ENCODE peak calls at places on chromosomes 16 and 17, in eight cellular contexts. L is IMR-90, N is neural progenitor cell, C is psoas muscle, A is heart left ventricle, D is breast epithelium, X is SJCRH30, E is testis. U is an unnamed sample.

GRCh38 chr16:67027046-67027445 is 1.9 kb upstream of the CBFB start:
- DNase-seq in L (no peak), N (no peak), C (no peak), A (no peak), D (no peak), X (no peak), E (peak), U (no peak)

GRCh38 chr16:79599256-79599836 is 1.2 kb downstream of the MAF start:
- DNase-seq in L (no peak), N (peak), C (peak), A (peak), D (no peak), X (peak), E (no peak), U (no peak)

GRCh38 chr17:28783161-28783560 is 39.4 kb downstream of the TRAF4 start:
- DNase-seq in L (no peak), N (no peak), C (no peak), A (no peak), D (no peak), X (no peak), E (no peak), U (no peak)

GRCh38 chr16:24367186-24367585 is 111.1 kb downstream of the CACNG3 start:
- DNase-seq in L (no peak), N (no peak), C (no peak), A (no peak), D (no peak), X (peak), E (no peak), U (peak)

GRCh38 chr16:68350951-68351350 is 40.1 kb downstream of the PRMT7 start:
- DNase-seq in L (no peak), N (no peak), C (no peak), A (no peak), D (no peak), X (no peak), E (no peak), U (no peak)

GRCh38 chr16:54927125-54928015 is 3.3 kb upstream of the IRX5 start:
- DNase-seq in L (no peak), N (no peak), C (no peak), A (no peak), D (no peak), X (peak), E (no peak), U (no peak)

GRCh38 chr16:59697746-59698145 is 963.6 kb upstream of the GOT2 start:
- DNase-seq in L (peak), N (no peak), C (no peak), A (no peak), D (no peak), X (peak), E (no peak), U (no peak)

GRCh38 chr16:61862756-61863155 is 173.5 kb downstream of the CDH8 start:
- DNase-seq in L (no peak), N (no peak), C (no peak), A (no peak), D (no peak), X (no peak), E (no peak), U (no peak)

GRCh38 chr16:69773255-69773947 is 11.3 kb downstream of the WWP2 start:
- DNase-seq in L (no peak), N (no peak), C (no peak), A (no peak), D (no peak), X (no peak), E (no peak), U (no peak)

GRCh38 chr17:55661359-55661758 is 61.3 kb downstream of the TMEM100 start:
- DNase-seq in L (no peak), N (no peak), C (no peak), A (no peak), D (no peak), X (no peak), E (no peak), U (peak)

GRCh38 chr17:9802294-9802693 is 10.9 kb upstream of the DHRS7C start:
- DNase-seq in L (no peak), N (no peak), C (no peak), A (peak), D (no peak), X (no peak), E (no peak), U (no peak)

GRCh38 chr16:3065742-3066439 is 451 bp downstream of the IL32 start:
- DNase-seq in L (no peak), N (no peak), C (no peak), A (no peak), D (no peak), X (peak), E (no peak), U (no peak)

DNA sequence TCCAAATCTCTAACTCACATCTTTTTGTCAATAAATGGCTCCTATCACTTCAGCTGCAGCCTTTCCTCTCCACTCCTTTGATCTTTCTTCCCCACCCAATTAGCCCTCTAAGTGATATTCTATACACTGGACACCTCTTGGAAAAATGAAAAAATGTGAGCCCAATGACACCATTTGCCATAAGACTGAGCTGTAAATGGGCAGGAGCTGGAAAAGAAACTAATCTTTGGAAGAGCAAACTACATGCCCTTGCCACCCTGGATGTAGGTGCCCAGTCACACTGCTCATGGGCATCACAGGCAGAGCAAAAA is 80.0 kb downstream of the SMG6 start:
- DNase-seq in L (no peak), N (no peak), C (no peak), A (no peak), D (no peak), X (no peak), E (no peak), U (no peak)
- H3K27ac ChIP-seq in L (no peak), N (no peak), C (peak), A (peak), D (no peak), X (peak), E (no peak), U (no peak)

GRCh38 chr16:65771707-65772106 is 594.8 kb upstream of the CDH5 start:
- DNase-seq in L (no peak), N (no peak), C (no peak), A (no peak), D (no peak), X (no peak), E (no peak), U (no peak)

GRCh38 chr16:65767125-65767524 is 599.4 kb upstream of the CDH5 start:
- DNase-seq in L (no peak), N (peak), C (no peak), A (no peak), D (no peak), X (peak), E (no peak), U (no peak)

GRCh38 chr16:65769776-65770438 is 596.6 kb upstream of the CDH5 start:
- DNase-seq in L (peak), N (no peak), C (no peak), A (no peak), D (no peak), X (no peak), E (no peak), U (no peak)

GRCh38 chr16:65770752-65771151 is 595.7 kb upstream of the CDH5 start:
- DNase-seq in L (no peak), N (no peak), C (no peak), A (no peak), D (no peak), X (no peak), E (no peak), U (no peak)

GRCh38 chr16:65769055-65769465 is 597.4 kb upstream of the CDH5 start:
- DNase-seq in L (peak), N (no peak), C (no peak), A (no peak), D (no peak), X (no peak), E (peak), U (peak)
- H3K27ac ChIP-seq in L (peak), N (no peak), C (no peak), A (no peak), D (no peak), X (no peak), E (no peak), U (no peak)

GRCh38 chr16:84174396-84174795 is 12.5 kb downstream of the TAF1C start:
- DNase-seq in L (no peak), N (no peak), C (no peak), A (no peak), D (no peak), X (no peak), E (no peak), U (no peak)

GRCh38 chr16:84178146-84178765 is 8.6 kb downstream of the TAF1C start:
- DNase-seq in L (no peak), N (no peak), C (no peak), A (no peak), D (no peak), X (no peak), E (no peak), U (no peak)

GRCh38 chr16:84177740-84178070 is 9.2 kb downstream of the TAF1C start:
- DNase-seq in L (peak), N (no peak), C (no peak), A (no peak), D (no peak), X (no peak), E (peak), U (no peak)

GRCh38 chr16:84175351-84176081 is 11.3 kb downstream of the TAF1C start:
- DNase-seq in L (peak), N (peak), C (peak), A (peak), D (peak), X (peak), E (peak), U (peak)

GRCh38 chr16:84176192-84177053 is 10.4 kb downstream of the TAF1C start:
- DNase-seq in L (no peak), N (no peak), C (no peak), A (no peak), D (no peak), X (no peak), E (no peak), U (no peak)
- H3K27ac ChIP-seq in L (peak), N (no peak), C (peak), A (peak), D (peak), X (no peak), E (peak), U (no peak)

GRCh38 chr17:3656353-3656752 is 12.0 kb downstream of the TAX1BP3 start:
- DNase-seq in L (no peak), N (no peak), C (no peak), A (no peak), D (no peak), X (no peak), E (no peak), U (no peak)
- H3K27ac ChIP-seq in L (no peak), N (no peak), C (no peak), A (no peak), D (no peak), X (no peak), E (no peak), U (no peak)

GRCh38 chr16:19604911-19605310 is 49.4 kb downstream of the VPS35L start:
- DNase-seq in L (no peak), N (no peak), C (no peak), A (no peak), D (no peak), X (no peak), E (no peak), U (no peak)
- H3K27ac ChIP-seq in L (no peak), N (no peak), C (peak), A (no peak), D (no peak), X (no peak), E (no peak), U (no peak)

GRCh38 chr16:82650804-82651203 is 24.0 kb downstream of the CDH13 start:
- DNase-seq in L (no peak), N (no peak), C (no peak), A (no peak), D (no peak), X (no peak), E (no peak), U (no peak)

GRCh38 chr16:82649766-82650165 is 23.0 kb downstream of the CDH13 start:
- DNase-seq in L (peak), N (no peak), C (no peak), A (no peak), D (no peak), X (no peak), E (no peak), U (no peak)

GRCh38 chr16:82653550-82654511 is 27.1 kb downstream of the CDH13 start:
- DNase-seq in L (peak), N (no peak), C (no peak), A (no peak), D (no peak), X (peak), E (no peak), U (peak)

GRCh38 chr16:82652826-82653225 is 26.1 kb downstream of the CDH13 start:
- DNase-seq in L (no peak), N (no peak), C (no peak), A (no peak), D (no peak), X (no peak), E (no peak), U (no peak)

GRCh38 chr16:82651921-82652601 is 25.3 kb downstream of the CDH13 start:
- DNase-seq in L (no peak), N (no peak), C (no peak), A (no peak), D (no peak), X (no peak), E (no peak), U (no peak)
- H3K27ac ChIP-seq in L (peak), N (no peak), C (peak), A (no peak), D (no peak), X (no peak), E (no peak), U (no peak)

DNA sequence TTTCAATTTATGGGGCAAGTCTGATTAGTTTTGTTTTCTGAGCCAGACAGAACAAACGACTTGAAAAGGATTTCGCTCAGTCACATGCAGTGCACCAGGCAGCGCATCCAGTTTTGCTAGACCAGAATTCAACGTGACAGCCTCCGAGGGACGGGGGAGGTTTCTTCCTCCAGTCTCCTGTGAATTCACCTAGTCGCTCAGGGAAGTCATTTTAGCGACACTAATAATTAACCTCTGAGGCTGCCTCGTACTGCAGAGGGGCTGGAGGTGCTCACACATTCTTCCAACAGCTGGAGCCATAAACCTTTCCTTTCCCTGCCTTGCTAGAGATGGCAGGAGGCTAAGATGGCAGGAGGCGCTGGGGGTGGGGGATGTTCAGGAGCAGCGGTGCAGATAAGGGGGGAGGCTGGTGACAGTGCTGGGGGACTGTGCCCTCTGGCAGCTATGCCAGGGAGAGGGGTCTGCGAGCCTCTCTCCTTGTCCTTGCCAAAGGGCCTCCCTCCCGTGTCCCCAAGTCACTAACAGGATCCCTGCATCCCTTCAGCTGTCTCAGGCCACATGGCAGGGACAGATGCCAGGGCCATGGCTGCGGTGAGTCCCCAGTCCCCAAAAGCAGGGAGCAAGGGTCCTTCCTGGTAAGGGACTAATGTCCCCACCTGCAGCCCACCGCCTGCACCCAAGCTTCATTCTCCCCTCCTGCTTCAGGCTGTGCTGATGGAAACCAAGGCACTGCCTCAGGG is 24.1 kb downstream of the MXRA7 start:
- DNase-seq in L (no peak), N (no peak), C (no peak), A (peak), D (no peak), X (no peak), E (no peak), U (no peak)
- H3K27ac ChIP-seq in L (peak), N (no peak), C (peak), A (peak), D (peak), X (no peak), E (peak), U (no peak)

DNA sequence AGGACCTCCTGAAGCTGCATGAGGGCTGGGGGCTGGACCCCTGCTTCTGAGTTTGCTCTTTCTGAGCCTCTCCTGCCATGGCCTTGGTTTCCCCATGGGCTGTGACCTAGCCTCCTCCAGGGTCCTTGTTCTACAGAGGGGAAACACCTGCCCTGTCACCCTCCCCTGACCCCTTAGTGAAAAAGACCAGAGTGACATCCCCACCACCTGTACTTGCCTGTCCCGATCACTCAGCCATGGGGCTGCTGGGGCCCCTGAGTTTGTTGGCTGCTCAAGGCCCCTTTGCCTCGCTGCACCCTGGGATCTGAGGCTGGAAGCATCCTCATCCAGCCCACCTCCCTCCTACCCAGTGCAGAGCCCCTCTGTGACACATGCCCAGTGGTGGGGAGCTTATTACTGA is 800 bp downstream of the NOD2 start:
- DNase-seq in L (no peak), N (no peak), C (no peak), A (no peak), D (no peak), X (no peak), E (no peak), U (no peak)
- H3K27ac ChIP-seq in L (no peak), N (no peak), C (no peak), A (no peak), D (no peak), X (no peak), E (no peak), U (no peak)

DNA sequence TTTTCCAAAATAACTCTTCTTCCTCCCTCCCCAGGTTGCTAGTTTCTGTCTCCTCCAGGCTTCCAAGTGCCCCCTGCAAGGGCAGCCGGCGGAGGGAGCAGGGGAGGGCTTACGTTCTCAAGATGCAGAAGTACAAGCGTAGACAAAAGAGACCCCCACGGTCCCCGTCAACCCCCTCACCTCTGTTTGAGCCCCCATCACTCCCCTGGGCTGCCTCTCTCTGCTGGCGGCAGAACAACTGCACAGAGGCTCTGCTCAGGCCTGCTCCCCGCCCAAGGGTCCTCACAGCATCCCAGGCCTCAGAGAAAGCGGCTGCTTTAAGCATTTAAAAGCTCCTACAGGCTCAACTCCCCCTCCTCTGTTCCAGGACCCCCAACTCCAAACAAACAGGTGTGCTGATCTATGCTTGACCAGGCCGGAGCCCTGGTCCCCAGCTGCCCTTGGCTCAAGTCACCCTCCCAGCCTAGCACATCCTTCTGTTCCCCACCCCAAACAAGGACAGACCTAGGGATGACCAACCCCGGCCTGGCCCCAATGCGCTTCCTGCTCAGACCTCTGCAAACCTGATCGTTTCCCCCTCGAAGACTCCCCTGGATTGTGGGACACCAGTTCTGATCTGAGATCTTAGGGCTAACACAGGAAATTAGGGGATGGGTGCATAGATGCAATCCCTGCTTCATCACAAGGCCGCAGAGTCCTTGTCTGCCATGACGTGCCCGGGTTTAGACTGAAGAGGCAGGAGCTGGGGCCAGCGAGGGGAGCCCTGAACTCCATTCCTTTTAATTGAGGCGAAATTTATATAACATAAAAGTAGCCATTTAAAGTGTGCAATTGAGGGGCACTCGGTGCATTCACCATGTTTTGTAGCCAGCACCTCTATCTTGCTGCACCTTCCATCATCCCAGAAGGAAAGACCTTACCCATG is 17.2 kb upstream of the RBFOX3 start:
- DNase-seq in L (no peak), N (no peak), C (no peak), A (no peak), D (peak), X (no peak), E (peak), U (no peak)
- H3K27ac ChIP-seq in L (no peak), N (no peak), C (no peak), A (no peak), D (no peak), X (no peak), E (no peak), U (no peak)

U was measured in A673.